ENCODE peak calls at places on chromosomes 13 and 19, in eight cellular contexts. Q, A, I, N, C, B, X and H are unnamed samples. For H3K4me1, the result is how much of the 10 kb centered on the place peaks cover.

GRCh38 chr13:24228852-24229458 is 68.4 kb downstream of the SPATA13 start:
- DNase-seq in Q (peak), A (no peak), I (no peak), N (no peak), C (peak), B (peak), X (no peak), H (no peak)

GRCh38 chr19:48203227-48203793 is 32.8 kb downstream of the ZSWIM9 start:
- DNase-seq in Q (no peak), A (no peak), I (no peak), N (no peak), C (no peak), B (no peak), X (no peak), H (no peak)

GRCh38 chr19:51131780-51132680 is 7.3 kb downstream of the SIGLEC9 start:
- DNase-seq in Q (no peak), A (peak), I (no peak), N (peak), C (no peak), B (peak), X (no peak), H (peak)

GRCh38 chr19:15210323-15210774 is 9.6 kb upstream of the NOTCH3 start:
- DNase-seq in Q (no peak), A (no peak), I (peak), N (peak), C (no peak), B (peak), X (peak), H (peak)

GRCh38 chr13:94061316-94061715 is 418.2 kb downstream of the DCT start:
- DNase-seq in Q (no peak), A (no peak), I (no peak), N (no peak), C (no peak), B (no peak), X (no peak), H (no peak)

GRCh38 chr13:36526897-36527296 is 94.6 kb downstream of the CCNA1 start:
- DNase-seq in Q (no peak), A (no peak), I (no peak), N (no peak), C (no peak), B (no peak), X (no peak), H (peak)

GRCh38 chr13:31200636-31200970 is 828 bp downstream of the B3GLCT start:
- DNase-seq in Q (peak), A (peak), I (peak), N (peak), C (peak), B (no peak), X (peak), H (peak)

GRCh38 chr13:72891423-72891822 is 109.5 kb downstream of the PIBF1 start:
- DNase-seq in Q (no peak), A (no peak), I (no peak), N (no peak), C (no peak), B (no peak), X (no peak), H (no peak)

GRCh38 chr19:15563325-15563794 is 51.7 kb upstream of the CYP4F8 start:
- DNase-seq in Q (no peak), A (peak), I (peak), N (no peak), C (no peak), B (peak), X (no peak), H (no peak)

GRCh38 chr19:9792191-9793050 is 23.9 kb upstream of the ZNF846 start:
- DNase-seq in Q (peak), A (peak), I (peak), N (peak), C (peak), B (peak), X (peak), H (peak)

GRCh38 chr19:16807416-16808274 is 21.6 kb upstream of the SIN3B start:
- DNase-seq in Q (no peak), A (no peak), I (no peak), N (no peak), C (no peak), B (no peak), X (no peak), H (no peak)

GRCh38 chr13:60623131-60623530 is 226.1 kb downstream of the TDRD3 start:
- DNase-seq in Q (no peak), A (no peak), I (no peak), N (no peak), C (no peak), B (no peak), X (no peak), H (no peak)

GRCh38 chr19:50719566-50719965 is at the start of gene SHANK1:
- DNase-seq in Q (no peak), A (no peak), I (no peak), N (no peak), C (no peak), B (peak), X (no peak), H (no peak)

GRCh38 chr19:17772172-17772571 is 20.9 kb downstream of the FCHO1 start:
- DNase-seq in Q (no peak), A (no peak), I (no peak), N (no peak), C (no peak), B (peak), X (no peak), H (no peak)

GRCh38 chr13:38872693-38873092 is 117.9 kb downstream of the STOML3 start:
- DNase-seq in Q (peak), A (no peak), I (no peak), N (no peak), C (peak), B (peak), X (peak), H (peak)

GRCh38 chr13:99307247-99307646 is at the start of gene GPR183:
- DNase-seq in Q (no peak), A (no peak), I (no peak), N (no peak), C (no peak), B (no peak), X (no peak), H (no peak)

GRCh38 chr19:38093587-38093986 is 130.4 kb downstream of the DPF1 start:
- DNase-seq in Q (no peak), A (no peak), I (no peak), N (no peak), C (no peak), B (no peak), X (no peak), H (no peak)

GRCh38 chr13:20182231-20182846 is 10.4 kb downstream of the GJB2 start:
- DNase-seq in Q (peak), A (no peak), I (no peak), N (no peak), C (peak), B (peak), X (no peak), H (no peak)

GRCh38 chr13:33678906-33679657 is 138.9 kb upstream of the RFC3 start:
- DNase-seq in Q (no peak), A (peak), I (peak), N (peak), C (peak), B (peak), X (peak), H (peak)

GRCh38 chr19:12884926-12885748 is 1.9 kb downstream of the KLF1 start:
- DNase-seq in Q (peak), A (peak), I (peak), N (peak), C (peak), B (peak), X (peak), H (peak)

GRCh38 chr19:40283414-40284250 is 1.5 kb downstream of the AKT2 start:
- DNase-seq in Q (no peak), A (peak), I (no peak), N (no peak), C (no peak), B (no peak), X (no peak), H (peak)

GRCh38 chr19:40139533-40140287 is 49.0 kb upstream of the ZNF780A start:
- DNase-seq in Q (peak), A (no peak), I (no peak), N (no peak), C (no peak), B (peak), X (no peak), H (no peak)

DNA sequence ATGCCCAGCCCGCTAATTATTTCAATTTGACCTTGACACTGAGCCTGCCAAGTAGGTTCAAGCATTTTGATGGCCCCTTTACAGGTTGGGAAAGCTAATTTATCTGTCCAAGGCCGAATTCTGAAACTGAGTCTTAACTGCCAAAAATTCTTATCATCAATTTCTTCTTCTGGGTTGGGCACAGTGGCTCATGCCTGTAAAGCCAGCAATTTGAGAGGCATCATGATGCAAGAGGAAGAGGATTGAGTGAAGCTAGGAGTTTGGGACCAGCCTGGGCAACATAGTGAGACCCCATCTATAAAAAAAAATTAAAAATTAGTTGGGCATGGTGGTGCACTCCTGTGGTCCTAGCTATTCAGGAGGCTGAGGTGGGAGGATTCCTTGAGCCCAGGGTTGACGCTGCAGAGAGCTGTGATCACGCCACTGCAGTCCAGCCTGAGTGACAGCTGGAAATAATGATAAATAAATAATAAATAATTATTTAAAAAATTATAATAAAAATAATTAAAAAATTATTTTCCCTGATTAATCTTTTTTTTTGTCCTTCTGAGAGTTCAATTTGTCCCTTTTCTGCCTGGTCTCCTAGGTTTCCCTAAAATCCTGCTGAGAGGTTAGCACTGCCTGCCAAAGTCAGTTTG is 1.3 kb upstream of the LDLR start:
- DNase-seq in Q (no peak), A (no peak), I (no peak), N (no peak), C (no peak), B (no peak), X (no peak), H (no peak)
- H3K4me1 ChIP-seq in Q (under half), A (under half), I (under half), N (under half), C (under half), B (under half), X (under half), H (half or more)

DNA sequence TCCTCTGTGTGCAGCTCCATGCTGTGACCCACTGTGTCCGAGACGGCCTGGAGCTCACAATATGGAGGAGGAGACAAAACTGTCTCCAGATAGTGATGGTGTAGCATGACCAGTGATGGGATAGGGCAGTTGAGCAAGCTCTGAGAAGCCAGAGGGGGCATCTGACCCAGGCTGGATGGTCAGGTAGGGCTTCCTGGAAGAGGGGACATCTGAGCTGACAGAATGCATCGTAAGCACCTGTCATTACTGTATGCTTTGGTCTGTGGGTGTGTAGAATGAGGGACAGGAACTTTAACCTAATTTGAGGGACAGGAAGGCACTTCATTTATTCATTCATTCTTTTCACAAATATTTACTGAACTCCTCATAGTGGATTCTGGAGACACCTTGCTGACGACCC is 6.5 kb upstream of the TOMM40 start:
- DNase-seq in Q (no peak), A (no peak), I (no peak), N (no peak), C (peak), B (no peak), X (no peak), H (no peak)
- H3K27ac ChIP-seq in Q (no peak), A (no peak), I (no peak), N (peak), C (peak), B (no peak), X (no peak), H (no peak)

DNA sequence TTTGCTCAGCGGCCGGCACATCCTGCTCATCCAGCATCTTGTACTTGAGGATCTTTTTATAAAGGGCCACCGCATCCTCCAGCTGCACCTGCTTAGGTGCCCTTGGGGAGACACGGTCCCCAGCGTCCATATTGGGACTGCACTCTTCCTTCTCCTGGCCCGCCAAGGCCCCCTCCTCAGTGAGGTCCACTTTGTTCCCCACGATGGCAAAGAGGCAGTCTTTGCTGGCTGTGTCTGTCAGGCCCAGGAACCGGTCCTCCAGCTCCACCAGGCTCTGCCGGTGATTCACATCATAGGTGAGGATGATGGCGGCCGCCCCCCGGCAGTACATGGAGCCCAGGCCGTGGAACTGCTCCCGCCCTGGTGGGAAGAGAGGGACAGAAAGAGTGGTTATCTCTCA is 37.7 kb downstream of the RAB20 start:
- DNase-seq in Q (no peak), A (peak), I (no peak), N (no peak), C (no peak), B (no peak), X (no peak), H (no peak)
- H3K4me1 ChIP-seq in Q (under half), A (under half), I (half or more), N (under half), C (under half), B (under half), X (under half), H (half or more)

GRCh38 chr19:676343-677105 is at the start of gene FSTL3:
- DNase-seq in Q (no peak), A (no peak), I (no peak), N (no peak), C (peak), B (peak), X (peak), H (no peak)
- H3K27ac ChIP-seq in Q (no peak), A (peak), I (peak), N (peak), C (no peak), B (no peak), X (peak), H (peak)

GRCh38 chr13:44411841-44412240 is 38.2 kb downstream of the SERP2 start:
- DNase-seq in Q (no peak), A (no peak), I (no peak), N (no peak), C (no peak), B (no peak), X (no peak), H (no peak)
- H3K4me1 ChIP-seq in Q (under half), A (under half), I (under half), N (under half), C (under half), B (under half), X (under half), H (under half)

DNA sequence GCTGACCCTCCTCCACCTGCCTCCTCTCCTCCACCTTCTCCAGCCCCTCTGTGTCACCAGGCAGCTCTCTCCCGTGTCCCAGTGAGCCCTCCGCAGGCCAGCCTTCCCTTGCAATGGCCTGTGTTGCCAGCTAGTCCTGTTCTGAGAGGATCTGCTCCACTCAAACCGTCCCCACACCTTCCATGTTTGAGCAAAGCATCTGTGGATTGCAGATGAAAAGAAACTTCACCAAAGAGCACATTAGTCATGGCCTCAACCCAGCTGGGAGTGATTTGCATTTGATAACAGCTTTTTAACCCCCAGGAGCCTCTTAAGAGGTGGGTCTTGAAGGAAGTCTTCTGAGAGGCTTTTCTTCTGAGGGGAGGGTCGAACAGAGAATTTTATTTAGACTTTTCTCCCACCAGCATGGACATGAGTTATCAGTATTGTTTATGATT is 72.8 kb downstream of the COL4A2 start:
- DNase-seq in Q (no peak), A (no peak), I (no peak), N (no peak), C (peak), B (peak), X (no peak), H (no peak)
- H3K27ac ChIP-seq in Q (no peak), A (no peak), I (no peak), N (peak), C (no peak), B (peak), X (no peak), H (no peak)